ENCODE peak calls at places on chromosomes 12 and 14, in five cellular contexts. C is OCI-LY7, Y is MM.1S, Q is PC-3, E is hepatocyte. O is an unnamed sample.
A peak's percentile ranks its signal among the peaks of the same experiment; 100 is the strongest.

GRCh38 chr12:59452259-59452658 is 143.6 kb upstream of the SLC16A7 start:
- DNase-seq in C (no peak), Y (no peak), Q (peak; percentile 86), E (no peak), O (no peak)

GRCh38 chr12:3611853-3612703 is 121.1 kb downstream of the PRMT8 start:
- DNase-seq in C (no peak), E (no peak), Q (no peak), Y (no peak), O (no peak)

GRCh38 chr12:53937099-53937498 is 1.5 kb upstream of the HOXC13 start:
- DNase-seq in Y (no peak), E (no peak), C (no peak), Q (no peak), O (no peak)

GRCh38 chr14:101024686-101025085 is 121.2 kb upstream of the RTL1 start:
- DNase-seq in E (no peak), C (no peak), Y (no peak), Q (no peak), O (no peak)

GRCh38 chr14:59018978-59019377 is 169.5 kb upstream of the DAAM1 start:
- DNase-seq in Q (peak; percentile 53), Y (no peak), E (no peak), C (no peak), O (peak; percentile 44)

GRCh38 chr12:78966926-78967325 is 102.4 kb downstream of the SYT1 start:
- DNase-seq in Q (no peak), C (no peak), Y (no peak), E (no peak), O (no peak)

GRCh38 chr12:67966560-67966959 is 22.7 kb upstream of the IFNG-AS1 start:
- DNase-seq in Q (peak; percentile 56), C (peak; percentile 53), Y (no peak), E (no peak), O (no peak)

GRCh38 chr14:63045234-63045611 is at the start of gene KCNH5:
- DNase-seq in Y (peak; percentile 59), E (peak; percentile 91), C (no peak), Q (peak; percentile 22), O (peak; percentile 83)

GRCh38 chr12:66779466-66779865 is 100.6 kb upstream of the GRIP1 start:
- DNase-seq in C (no peak), Q (peak; percentile 59), E (no peak), Y (no peak), O (no peak)

GRCh38 chr14:58690801-58691516 is 53.2 kb downstream of the DACT1 start:
- DNase-seq in Q (no peak), C (no peak), E (no peak), Y (no peak), O (no peak)

GRCh38 chr14:57974896-57975295 is 109.0 kb upstream of the SLC35F4 start:
- DNase-seq in Q (no peak), Y (no peak), C (no peak), E (no peak), O (peak; percentile 24)

GRCh38 chr14:54486685-54487084 is 2.1 kb downstream of the GMFB start:
- DNase-seq in Q (no peak), Y (no peak), E (no peak), C (peak; percentile 19), O (no peak)

GRCh38 chr12:65856521-65856920 is 32.2 kb downstream of the HMGA2 start:
- DNase-seq in Y (no peak), E (no peak), C (no peak), Q (no peak), O (no peak)

GRCh38 chr14:68937790-68938514 is 41.1 kb downstream of the ACTN1 start:
- DNase-seq in Y (no peak), C (no peak), E (peak; percentile 68), Q (no peak), O (peak; percentile 63)

GRCh38 chr14:55440385-55440784 is at the start of gene TBPL2:
- DNase-seq in E (peak; percentile 35), Q (no peak), C (no peak), Y (no peak), O (peak; percentile 88)

GRCh38 chr12:120010661-120011230 is 21.7 kb downstream of the BICDL1 start:
- DNase-seq in Y (no peak), C (no peak), E (no peak), Q (no peak), O (no peak)

GRCh38 chr12:64175254-64175945 is 46.7 kb downstream of the KICS2 start:
- DNase-seq in C (no peak), Y (no peak), Q (no peak), E (no peak), O (peak; percentile 85)

GRCh38 chr14:61132894-61133293 is 148.2 kb downstream of the TMEM30B start:
- DNase-seq in Q (no peak), Y (no peak), C (no peak), E (no peak), O (no peak)

DNA sequence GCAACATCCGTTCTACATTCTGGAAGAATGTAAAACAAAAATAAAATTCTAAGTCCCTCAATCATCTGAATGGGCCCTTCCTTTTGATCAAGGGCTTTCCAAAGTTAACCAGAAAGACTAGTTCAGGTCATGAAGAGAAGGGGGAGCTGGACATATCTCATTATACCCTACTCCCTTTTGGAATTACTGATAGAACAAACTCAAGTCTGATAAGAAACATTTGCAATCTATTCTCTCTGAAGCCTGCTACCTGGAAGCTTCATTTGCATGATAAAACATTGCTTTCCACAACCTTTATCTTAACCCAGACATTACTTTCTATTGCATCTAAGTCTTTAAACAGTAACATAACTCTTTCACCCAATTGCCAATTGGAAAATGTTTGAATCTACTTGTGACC is 8.3 kb upstream of the ACSM4 start:
- DNase-seq in E (no peak), Q (no peak), Y (no peak), C (no peak), O (no peak)
- H3K9me2 ChIP-seq in E (no peaks in the 10 kb centered on the region), Q (no peaks in the 10 kb centered on the region), Y (no peaks in the 10 kb centered on the region), C (no peaks in the 10 kb centered on the region), O (peaks cover 13% of the 10 kb centered on the region)

GRCh38 chr12:115320451-115320850 is 636.5 kb upstream of the TBX3 start:
- DNase-seq in E (no peak), Y (no peak), C (no peak), Q (no peak), O (no peak)

GRCh38 chr12:115322275-115322674 is 638.3 kb upstream of the TBX3 start:
- DNase-seq in C (no peak), Q (peak; percentile 60), Y (no peak), E (no peak), O (no peak)

GRCh38 chr12:115323223-115323905 is 639.4 kb upstream of the TBX3 start:
- DNase-seq in Q (peak; percentile 84), Y (no peak), C (no peak), E (no peak), O (no peak)

GRCh38 chr12:115320967-115321366 is 637.0 kb upstream of the TBX3 start:
- DNase-seq in E (no peak), C (no peak), Y (no peak), Q (no peak), O (no peak)

GRCh38 chr12:115319641-115320040 is 635.7 kb upstream of the TBX3 start:
- DNase-seq in E (no peak), Y (no peak), Q (no peak), C (no peak), O (no peak)
- H3K9me2 ChIP-seq in E (no peaks in the 10 kb centered on the region), Y (no peaks in the 10 kb centered on the region), Q (no peaks in the 10 kb centered on the region), C (no peaks in the 10 kb centered on the region), O (no peaks in the 10 kb centered on the region)

GRCh38 chr12:83157604-83158003 is 470.9 kb downstream of the TMTC2 start:
- DNase-seq in E (no peak), Q (no peak), Y (no peak), C (no peak), O (no peak)
- H3K9me2 ChIP-seq in E (no peaks in the 10 kb centered on the region), Q (no peaks in the 10 kb centered on the region), Y (no peaks in the 10 kb centered on the region), C (no peaks in the 10 kb centered on the region), O (no peaks in the 10 kb centered on the region)

GRCh38 chr12:24047345-24047744 is 97.9 kb upstream of the SOX5 start:
- DNase-seq in E (no peak), Y (no peak), C (no peak), Q (no peak), O (no peak)
- H3K9me2 ChIP-seq in E (no peaks in the 10 kb centered on the region), Y (no peaks in the 10 kb centered on the region), C (no peaks in the 10 kb centered on the region), Q (no peaks in the 10 kb centered on the region), O (no peaks in the 10 kb centered on the region)

DNA sequence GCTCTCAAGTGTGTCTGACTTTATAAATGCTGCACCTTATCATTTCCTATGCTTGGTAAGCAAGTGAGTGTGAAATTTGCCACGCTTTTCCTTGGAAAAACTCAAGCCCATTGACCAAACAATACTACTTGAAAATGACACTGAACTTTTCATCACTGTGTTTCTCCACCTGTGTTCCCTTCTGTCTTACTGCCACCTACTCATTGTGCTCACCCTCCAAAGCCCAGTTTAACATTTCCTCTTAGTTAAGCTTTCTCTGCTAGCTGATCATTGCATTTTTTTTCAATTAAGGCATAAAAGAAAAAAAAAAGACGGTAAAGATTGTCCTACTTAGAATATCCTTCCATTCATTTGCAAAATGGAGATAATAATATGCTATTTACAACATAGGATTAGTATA is 445.7 kb downstream of the DPF3 start:
- DNase-seq in Y (no peak), Q (no peak), E (no peak), C (no peak), O (no peak)
- H3K9me2 ChIP-seq in Y (no peaks in the 10 kb centered on the region), Q (no peaks in the 10 kb centered on the region), E (no peaks in the 10 kb centered on the region), C (no peaks in the 10 kb centered on the region), O (no peaks in the 10 kb centered on the region)

O was measured in GM23338.